ENCODE peak calls at places on chromosomes 6 and 20, in eight cellular contexts. G is PC-3, Y is nephron progenitor cell, F is stomach, Z is GM12878, B is HEK293T, H is HepG2, L is GM13977. X is an unnamed sample.
A peak's percentile ranks its signal among the peaks of the same experiment; 100 is the strongest.

GRCh38 chr20:24779886-24780285 is 169.2 kb upstream of the CST7 start:
- DNase-seq in G (no peak), Y (no peak), F (no peak), Z (no peak), B (no peak), H (no peak), L (no peak), X (no peak)

GRCh38 chr20:44650777-44651493 is 564 bp downstream of the ADA start:
- DNase-seq in G (no peak), Y (no peak), F (no peak), Z (no peak), B (no peak), H (no peak), L (no peak), X (no peak)

GRCh38 chr6:4967301-4968030 is 36.4 kb downstream of the RPP40 start:
- DNase-seq in G (no peak), Y (no peak), F (no peak), Z (no peak), B (no peak), H (no peak), L (no peak), X (no peak)

GRCh38 chr6:30894935-30895334 is 10.6 kb downstream of the DDR1 start:
- DNase-seq in G (no peak), Y (no peak), F (no peak), Z (no peak), B (no peak), H (no peak), L (no peak), X (no peak)

GRCh38 chr6:124888581-124889371 is 73.5 kb upstream of the RNF217 start:
- DNase-seq in G (no peak), Y (no peak), F (no peak), Z (no peak), B (no peak), H (no peak), L (no peak), X (no peak)

GRCh38 chr6:2942916-2943563 is 28.3 kb downstream of the SERPINB6 start:
- DNase-seq in G (no peak), Y (no peak), F (peak; percentile 9), Z (no peak), B (no peak), H (no peak), L (no peak), X (no peak)

GRCh38 chr20:23305098-23305497 is 45.5 kb upstream of the NXT1 start:
- DNase-seq in G (no peak), Y (no peak), F (no peak), Z (no peak), B (no peak), H (no peak), L (no peak), X (no peak)

GRCh38 chr6:135423649-135424128 is 73.9 kb downstream of the AHI1 start:
- DNase-seq in G (peak; percentile 57), Y (no peak), F (no peak), Z (peak; percentile 16), B (peak; percentile 40), H (peak; percentile 52), L (peak; percentile 34), X (no peak)

GRCh38 chr6:100506651-100507050 is 41.9 kb upstream of the SIM1 start:
- DNase-seq in G (peak; percentile 56), Y (no peak), F (no peak), Z (no peak), B (no peak), H (no peak), L (no peak), X (no peak)

GRCh38 chr6:112524071-112524470 is 176.9 kb downstream of the RFPL4B start:
- DNase-seq in G (no peak), Y (no peak), F (no peak), Z (no peak), B (no peak), H (no peak), L (no peak), X (no peak)

GRCh38 chr6:14273196-14273595 is 155.6 kb downstream of the CD83 start:
- DNase-seq in G (no peak), Y (no peak), F (no peak), Z (no peak), B (no peak), H (no peak), L (no peak), X (no peak)

GRCh38 chr6:44304282-44305199 is 8.6 kb downstream of the AARS2 start:
- DNase-seq in G (peak; percentile 35), Y (peak; percentile 57), F (no peak), Z (no peak), B (peak; percentile 70), H (peak; percentile 44), L (peak; percentile 73), X (peak; percentile 62)

X was measured in glutamatergic neuron.